ENCODE peak calls at places on chromosomes 5 and 9, in ten cellular contexts. One of them, this sample, is unnamed.

GRCh38 chr5:59629561-59629960 is 264.0 kb downstream of the PDE4D start:
- DNase-seq in T-cell: no peak
- DNase-seq in Panc1: no peak
- DNase-seq in HuH-7: no peak
- DNase-seq in Daoy: no peak
- DNase-seq in neural crest cell: no peak
- DNase-seq in endothelial cell: no peak
- DNase-seq in testis: no peak
- DNase-seq in fibroblast of lung: no peak
- DNase-seq in mesothelial cell of epicardium: no peak
- DNase-seq in this sample: no peak

GRCh38 chr5:92944903-92945629 is 636.0 kb downstream of the NR2F1-AS1 start:
- DNase-seq in mesothelial cell of epicardium: no peak
- DNase-seq in Panc1: no peak
- DNase-seq in T-cell: no peak
- DNase-seq in neural crest cell: no peak
- DNase-seq in HuH-7: no peak
- DNase-seq in testis: no peak
- DNase-seq in fibroblast of lung: peak
- DNase-seq in Daoy: no peak
- DNase-seq in endothelial cell: no peak
- DNase-seq in this sample: no peak

GRCh38 chr5:86665984-86666760 is 48.4 kb downstream of the COX7C start:
- DNase-seq in HuH-7: no peak
- DNase-seq in testis: peak
- DNase-seq in endothelial cell: no peak
- DNase-seq in Daoy: no peak
- DNase-seq in neural crest cell: no peak
- DNase-seq in T-cell: peak
- DNase-seq in fibroblast of lung: no peak
- DNase-seq in mesothelial cell of epicardium: no peak
- DNase-seq in Panc1: no peak
- DNase-seq in this sample: no peak

GRCh38 chr9:134957165-134957944 is 39.6 kb upstream of the FCN1 start:
- DNase-seq in fibroblast of lung: no peak
- DNase-seq in Panc1: no peak
- DNase-seq in HuH-7: no peak
- DNase-seq in testis: no peak
- DNase-seq in Daoy: no peak
- DNase-seq in mesothelial cell of epicardium: no peak
- DNase-seq in T-cell: no peak
- DNase-seq in neural crest cell: no peak
- DNase-seq in endothelial cell: no peak
- DNase-seq in this sample: no peak

GRCh38 chr9:131817073-131817472 is 77.2 kb upstream of the RAPGEF1 start:
- DNase-seq in endothelial cell: no peak
- DNase-seq in T-cell: no peak
- DNase-seq in Panc1: no peak
- DNase-seq in testis: no peak
- DNase-seq in neural crest cell: no peak
- DNase-seq in mesothelial cell of epicardium: no peak
- DNase-seq in fibroblast of lung: no peak
- DNase-seq in Daoy: no peak
- DNase-seq in HuH-7: no peak
- DNase-seq in this sample: no peak

GRCh38 chr5:147336871-147337270 is 102.0 kb downstream of the STK32A start:
- DNase-seq in fibroblast of lung: no peak
- DNase-seq in T-cell: no peak
- DNase-seq in mesothelial cell of epicardium: no peak
- DNase-seq in Panc1: no peak
- DNase-seq in endothelial cell: no peak
- DNase-seq in Daoy: no peak
- DNase-seq in HuH-7: no peak
- DNase-seq in neural crest cell: no peak
- DNase-seq in testis: no peak
- DNase-seq in this sample: no peak

GRCh38 chr5:56356876-56357160 is 123.7 kb upstream of the ANKRD55 start:
- DNase-seq in T-cell: no peak
- DNase-seq in Panc1: no peak
- DNase-seq in HuH-7: no peak
- DNase-seq in endothelial cell: no peak
- DNase-seq in neural crest cell: no peak
- DNase-seq in Daoy: no peak
- DNase-seq in mesothelial cell of epicardium: no peak
- DNase-seq in fibroblast of lung: no peak
- DNase-seq in testis: no peak
- DNase-seq in this sample: no peak

GRCh38 chr9:21901538-21901937 is 92.7 kb downstream of the CDKN2A start:
- DNase-seq in HuH-7: no peak
- DNase-seq in mesothelial cell of epicardium: no peak
- DNase-seq in T-cell: no peak
- DNase-seq in Panc1: no peak
- DNase-seq in Daoy: no peak
- DNase-seq in fibroblast of lung: no peak
- DNase-seq in testis: no peak
- DNase-seq in neural crest cell: no peak
- DNase-seq in endothelial cell: no peak
- DNase-seq in this sample: no peak

GRCh38 chr9:89796606-89797005 is 191.8 kb downstream of the GADD45G start:
- DNase-seq in HuH-7: no peak
- DNase-seq in Panc1: no peak
- DNase-seq in Daoy: no peak
- DNase-seq in mesothelial cell of epicardium: no peak
- DNase-seq in testis: no peak
- DNase-seq in fibroblast of lung: no peak
- DNase-seq in T-cell: no peak
- DNase-seq in neural crest cell: no peak
- DNase-seq in endothelial cell: no peak
- DNase-seq in this sample: no peak

GRCh38 chr9:131776473-131776872 is 36.6 kb upstream of the RAPGEF1 start:
- DNase-seq in Daoy: peak
- DNase-seq in neural crest cell: peak
- DNase-seq in testis: peak
- DNase-seq in endothelial cell: peak
- DNase-seq in T-cell: no peak
- DNase-seq in HuH-7: peak
- DNase-seq in fibroblast of lung: peak
- DNase-seq in mesothelial cell of epicardium: peak
- DNase-seq in Panc1: no peak
- DNase-seq in this sample: peak